ENCODE peak calls at places on chromosomes 12 and 14, in seven cellular contexts. One of them, this sample, is unnamed.

GRCh38 chr12:42017036-42017435 is 127.6 kb downstream of the GXYLT1 start:
- DNase-seq in mesothelial cell of epicardium: no peak
- DNase-seq in AG04450: no peak
- DNase-seq in MM.1S: no peak
- DNase-seq in HFFc6: no peak
- DNase-seq in stomach: no peak
- DNase-seq in astrocyte of the cerebellum: no peak
- DNase-seq in this sample: no peak

GRCh38 chr12:14950421-14950820 is 11.0 kb downstream of the ARHGDIB start:
- DNase-seq in mesothelial cell of epicardium: no peak
- DNase-seq in AG04450: no peak
- DNase-seq in MM.1S: peak; percentile 27
- DNase-seq in HFFc6: no peak
- DNase-seq in stomach: no peak
- DNase-seq in astrocyte of the cerebellum: no peak
- DNase-seq in this sample: peak; percentile 68

GRCh38 chr14:69464829-69465228 is 19.7 kb upstream of the PLEKHD1 start:
- DNase-seq in mesothelial cell of epicardium: no peak
- DNase-seq in AG04450: peak; percentile 81
- DNase-seq in MM.1S: no peak
- DNase-seq in HFFc6: peak; percentile 70
- DNase-seq in stomach: no peak
- DNase-seq in astrocyte of the cerebellum: peak; percentile 91
- DNase-seq in this sample: no peak

GRCh38 chr12:92457458-92458195 is 245.2 kb upstream of the PLEKHG7 start:
- DNase-seq in mesothelial cell of epicardium: no peak
- DNase-seq in AG04450: no peak
- DNase-seq in MM.1S: no peak
- DNase-seq in HFFc6: no peak
- DNase-seq in stomach: no peak
- DNase-seq in astrocyte of the cerebellum: no peak
- DNase-seq in this sample: no peak

GRCh38 chr12:52380271-52380694 is 5.2 kb downstream of the KRT84 start:
- DNase-seq in mesothelial cell of epicardium: no peak
- DNase-seq in AG04450: no peak
- DNase-seq in MM.1S: no peak
- DNase-seq in HFFc6: peak; percentile 26
- DNase-seq in stomach: peak; percentile 57
- DNase-seq in astrocyte of the cerebellum: no peak
- DNase-seq in this sample: peak; percentile 43

GRCh38 chr12:80763874-80764273 is 47.2 kb downstream of the MYF5 start:
- DNase-seq in mesothelial cell of epicardium: no peak
- DNase-seq in AG04450: no peak
- DNase-seq in MM.1S: peak; percentile 55
- DNase-seq in HFFc6: peak; percentile 27
- DNase-seq in stomach: no peak
- DNase-seq in astrocyte of the cerebellum: peak; percentile 60
- DNase-seq in this sample: peak; percentile 4

GRCh38 chr14:32372154-32372553 is 43.1 kb downstream of the AKAP6 start:
- DNase-seq in mesothelial cell of epicardium: no peak
- DNase-seq in AG04450: peak; percentile 87
- DNase-seq in MM.1S: no peak
- DNase-seq in HFFc6: peak; percentile 97
- DNase-seq in stomach: no peak
- DNase-seq in astrocyte of the cerebellum: peak; percentile 92
- DNase-seq in this sample: no peak

GRCh38 chr12:26870491-26871419 is 37.8 kb upstream of the ITPR2 start:
- DNase-seq in mesothelial cell of epicardium: peak; percentile 43
- DNase-seq in AG04450: peak; percentile 23
- DNase-seq in MM.1S: peak; percentile 80
- DNase-seq in HFFc6: peak; percentile 45
- DNase-seq in stomach: peak; percentile 77
- DNase-seq in astrocyte of the cerebellum: no peak
- DNase-seq in this sample: no peak

GRCh38 chr12:72236071-72236705 is 36.0 kb upstream of the TRHDE start:
- DNase-seq in mesothelial cell of epicardium: no peak
- DNase-seq in AG04450: no peak
- DNase-seq in MM.1S: no peak
- DNase-seq in HFFc6: peak; percentile 59
- DNase-seq in stomach: no peak
- DNase-seq in astrocyte of the cerebellum: no peak
- DNase-seq in this sample: no peak

GRCh38 chr14:56810850-56811595 is 744 bp upstream of the OTX2 start:
- DNase-seq in mesothelial cell of epicardium: no peak
- DNase-seq in AG04450: no peak
- DNase-seq in MM.1S: no peak
- DNase-seq in HFFc6: no peak
- DNase-seq in stomach: no peak
- DNase-seq in astrocyte of the cerebellum: no peak
- DNase-seq in this sample: no peak

GRCh38 chr14:24037658-24038037 is 14.2 kb upstream of the CARMIL3 start:
- DNase-seq in mesothelial cell of epicardium: no peak
- DNase-seq in AG04450: no peak
- DNase-seq in MM.1S: no peak
- DNase-seq in HFFc6: no peak
- DNase-seq in stomach: peak; percentile 50
- DNase-seq in astrocyte of the cerebellum: no peak
- DNase-seq in this sample: no peak

GRCh38 chr12:100608776-100609175 is 35.3 kb downstream of the GAS2L3 start:
- DNase-seq in mesothelial cell of epicardium: no peak
- DNase-seq in AG04450: no peak
- DNase-seq in MM.1S: no peak
- DNase-seq in HFFc6: no peak
- DNase-seq in stomach: no peak
- DNase-seq in astrocyte of the cerebellum: no peak
- DNase-seq in this sample: no peak

GRCh38 chr12:87953257-87953860 is 75.8 kb downstream of the C12orf50 start:
- DNase-seq in mesothelial cell of epicardium: no peak
- DNase-seq in AG04450: peak; percentile 36
- DNase-seq in MM.1S: peak; percentile 42
- DNase-seq in HFFc6: peak; percentile 33
- DNase-seq in stomach: no peak
- DNase-seq in astrocyte of the cerebellum: peak; percentile 59
- DNase-seq in this sample: no peak

GRCh38 chr12:53949631-53950440 is 4.9 kb upstream of the HOXC12 start:
- DNase-seq in mesothelial cell of epicardium: no peak
- DNase-seq in AG04450: no peak
- DNase-seq in MM.1S: no peak
- DNase-seq in HFFc6: no peak
- DNase-seq in stomach: no peak
- DNase-seq in astrocyte of the cerebellum: no peak
- DNase-seq in this sample: no peak

GRCh38 chr12:92573104-92573503 is 129.7 kb upstream of the PLEKHG7 start:
- DNase-seq in mesothelial cell of epicardium: no peak
- DNase-seq in AG04450: no peak
- DNase-seq in MM.1S: no peak
- DNase-seq in HFFc6: no peak
- DNase-seq in stomach: no peak
- DNase-seq in astrocyte of the cerebellum: no peak
- DNase-seq in this sample: no peak

GRCh38 chr14:33564774-33565630 is 385.9 kb downstream of the EGLN3 start:
- DNase-seq in mesothelial cell of epicardium: no peak
- DNase-seq in AG04450: no peak
- DNase-seq in MM.1S: no peak
- DNase-seq in HFFc6: peak; percentile 11
- DNase-seq in stomach: no peak
- DNase-seq in astrocyte of the cerebellum: peak; percentile 49
- DNase-seq in this sample: no peak

GRCh38 chr12:107761502-107761904 is 566 bp upstream of the PRDM4 start:
- DNase-seq in mesothelial cell of epicardium: no peak
- DNase-seq in AG04450: no peak
- DNase-seq in MM.1S: no peak
- DNase-seq in HFFc6: no peak
- DNase-seq in stomach: no peak
- DNase-seq in astrocyte of the cerebellum: no peak
- DNase-seq in this sample: peak; percentile 6

GRCh38 chr12:12461923-12462315 is 100.7 kb downstream of the DUSP16 start:
- DNase-seq in mesothelial cell of epicardium: no peak
- DNase-seq in AG04450: no peak
- DNase-seq in MM.1S: no peak
- DNase-seq in HFFc6: no peak
- DNase-seq in stomach: no peak
- DNase-seq in astrocyte of the cerebellum: no peak
- DNase-seq in this sample: peak; percentile 72

GRCh38 chr12:121530600-121531355 is 50.0 kb downstream of the KDM2B start:
- DNase-seq in mesothelial cell of epicardium: no peak
- DNase-seq in AG04450: peak; percentile 38
- DNase-seq in MM.1S: no peak
- DNase-seq in HFFc6: peak; percentile 26
- DNase-seq in stomach: peak; percentile 61
- DNase-seq in astrocyte of the cerebellum: peak; percentile 20
- DNase-seq in this sample: peak; percentile 92

GRCh38 chr12:106954462-106955376 is 988 bp upstream of the TMEM263 start:
- DNase-seq in mesothelial cell of epicardium: no peak
- DNase-seq in AG04450: no peak
- DNase-seq in MM.1S: peak; percentile 19
- DNase-seq in HFFc6: no peak
- DNase-seq in stomach: no peak
- DNase-seq in astrocyte of the cerebellum: no peak
- DNase-seq in this sample: peak; percentile 38

GRCh38 chr14:100777366-100778077 is 48.4 kb upstream of the MEG3 start:
- DNase-seq in mesothelial cell of epicardium: no peak
- DNase-seq in AG04450: no peak
- DNase-seq in MM.1S: no peak
- DNase-seq in HFFc6: no peak
- DNase-seq in stomach: peak; percentile 1
- DNase-seq in astrocyte of the cerebellum: no peak
- DNase-seq in this sample: no peak
- TF ChIP-seq CTCF in mesothelial cell of epicardium: no peak
- TF ChIP-seq CTCF in AG04450: no peak
- TF ChIP-seq CTCF in MM.1S: no peak
- TF ChIP-seq CTCF in HFFc6: no peak
- TF ChIP-seq CTCF in stomach: no peak
- TF ChIP-seq CTCF in astrocyte of the cerebellum: no peak
- TF ChIP-seq CTCF in this sample: no peak

GRCh38 chr14:64960762-64961276 is 11.3 kb downstream of the RAB15 start:
- DNase-seq in mesothelial cell of epicardium: no peak
- DNase-seq in AG04450: no peak
- DNase-seq in MM.1S: no peak
- DNase-seq in HFFc6: no peak
- DNase-seq in stomach: peak; percentile 85
- DNase-seq in astrocyte of the cerebellum: no peak
- DNase-seq in this sample: no peak
- TF ChIP-seq CTCF in mesothelial cell of epicardium: no peak
- TF ChIP-seq CTCF in AG04450: no peak
- TF ChIP-seq CTCF in MM.1S: no peak
- TF ChIP-seq CTCF in HFFc6: peak; percentile 26
- TF ChIP-seq CTCF in stomach: no peak
- TF ChIP-seq CTCF in astrocyte of the cerebellum: no peak
- TF ChIP-seq CTCF in this sample: no peak

GRCh38 chr12:13538136-13538535 is 341.6 kb downstream of the EMP1 start:
- DNase-seq in mesothelial cell of epicardium: no peak
- DNase-seq in AG04450: no peak
- DNase-seq in MM.1S: no peak
- DNase-seq in HFFc6: no peak
- DNase-seq in stomach: no peak
- DNase-seq in astrocyte of the cerebellum: no peak
- DNase-seq in this sample: no peak

GRCh38 chr12:13536219-13536910 is 339.8 kb downstream of the EMP1 start:
- DNase-seq in mesothelial cell of epicardium: no peak
- DNase-seq in AG04450: no peak
- DNase-seq in MM.1S: no peak
- DNase-seq in HFFc6: no peak
- DNase-seq in stomach: no peak
- DNase-seq in astrocyte of the cerebellum: no peak
- DNase-seq in this sample: peak; percentile 44

GRCh38 chr12:13537623-13538022 is 341.1 kb downstream of the EMP1 start:
- DNase-seq in mesothelial cell of epicardium: no peak
- DNase-seq in AG04450: no peak
- DNase-seq in MM.1S: peak; percentile 44
- DNase-seq in HFFc6: no peak
- DNase-seq in stomach: no peak
- DNase-seq in astrocyte of the cerebellum: no peak
- DNase-seq in this sample: peak; percentile 2

GRCh38 chr12:13534242-13534641 is 337.7 kb downstream of the EMP1 start:
- DNase-seq in mesothelial cell of epicardium: no peak
- DNase-seq in AG04450: no peak
- DNase-seq in MM.1S: no peak
- DNase-seq in HFFc6: no peak
- DNase-seq in stomach: no peak
- DNase-seq in astrocyte of the cerebellum: no peak
- DNase-seq in this sample: no peak

GRCh38 chr12:13534645-13535398 is 338.3 kb downstream of the EMP1 start:
- DNase-seq in mesothelial cell of epicardium: peak; percentile 87
- DNase-seq in AG04450: peak; percentile 10
- DNase-seq in MM.1S: peak; percentile 63
- DNase-seq in HFFc6: peak; percentile 3
- DNase-seq in stomach: peak; percentile 79
- DNase-seq in astrocyte of the cerebellum: peak; percentile 28
- DNase-seq in this sample: peak; percentile 70
- TF ChIP-seq CTCF in mesothelial cell of epicardium: peak; percentile 82
- TF ChIP-seq CTCF in AG04450: peak; percentile 98
- TF ChIP-seq CTCF in MM.1S: peak; percentile 97
- TF ChIP-seq CTCF in HFFc6: peak; percentile 78
- TF ChIP-seq CTCF in stomach: peak; percentile 81
- TF ChIP-seq CTCF in astrocyte of the cerebellum: peak; percentile 99
- TF ChIP-seq CTCF in this sample: peak; percentile 76

GRCh38 chr14:21796912-21797311 is 123.3 kb upstream of the OR4E1 start:
- DNase-seq in mesothelial cell of epicardium: no peak
- DNase-seq in AG04450: no peak
- DNase-seq in MM.1S: no peak
- DNase-seq in HFFc6: no peak
- DNase-seq in stomach: no peak
- DNase-seq in astrocyte of the cerebellum: no peak
- DNase-seq in this sample: peak; percentile 43
- TF ChIP-seq CTCF in mesothelial cell of epicardium: no peak
- TF ChIP-seq CTCF in AG04450: no peak
- TF ChIP-seq CTCF in MM.1S: no peak
- TF ChIP-seq CTCF in HFFc6: no peak
- TF ChIP-seq CTCF in stomach: no peak
- TF ChIP-seq CTCF in astrocyte of the cerebellum: no peak
- TF ChIP-seq CTCF in this sample: no peak

GRCh38 chr14:85958069-85958468 is 428.1 kb downstream of the FLRT2 start:
- DNase-seq in mesothelial cell of epicardium: no peak
- DNase-seq in AG04450: no peak
- DNase-seq in MM.1S: no peak
- DNase-seq in HFFc6: no peak
- DNase-seq in stomach: no peak
- DNase-seq in astrocyte of the cerebellum: no peak
- DNase-seq in this sample: no peak
- TF ChIP-seq CTCF in mesothelial cell of epicardium: no peak
- TF ChIP-seq CTCF in AG04450: no peak
- TF ChIP-seq CTCF in MM.1S: no peak
- TF ChIP-seq CTCF in HFFc6: no peak
- TF ChIP-seq CTCF in stomach: no peak
- TF ChIP-seq CTCF in astrocyte of the cerebellum: no peak
- TF ChIP-seq CTCF in this sample: no peak